ENCODE peak calls at places on chromosome 2, in seven cellular contexts. I, G, H, P, J, A and Y are unnamed samples.

GRCh38 chr2:149819356-149819957 is 231.9 kb upstream of the MMADHC start:
- DNase-seq in I (no peak), G (peak; percentile 49), H (no peak), P (no peak), J (no peak), A (no peak), Y (no peak)

GRCh38 chr2:11481789-11482472 is 16.0 kb upstream of the E2F6 start:
- DNase-seq in I (no peak), G (no peak), H (no peak), P (no peak), J (no peak), A (no peak), Y (no peak)

GRCh38 chr2:108911807-108912628 is 77.0 kb downstream of the EDAR start:
- DNase-seq in I (no peak), G (peak; percentile 18), H (no peak), P (no peak), J (no peak), A (no peak), Y (no peak)

GRCh38 chr2:69943841-69944604 is 17.4 kb downstream of the ASPRV1 start:
- DNase-seq in I (no peak), G (no peak), H (no peak), P (no peak), J (no peak), A (no peak), Y (no peak)

GRCh38 chr2:48725696-48726494 is 29.6 kb downstream of the LHCGR start:
- DNase-seq in I (no peak), G (no peak), H (no peak), P (no peak), J (no peak), A (no peak), Y (no peak)

GRCh38 chr2:80153151-80153550 is 151.4 kb downstream of the LRRTM1 start:
- DNase-seq in I (no peak), G (no peak), H (no peak), P (no peak), J (no peak), A (no peak), Y (no peak)

GRCh38 chr2:49943944-49944803 is 789.9 kb upstream of the FSHR start:
- DNase-seq in I (no peak), G (no peak), H (no peak), P (no peak), J (no peak), A (no peak), Y (no peak)

GRCh38 chr2:67917332-67918054 is 145.3 kb downstream of the C1D start:
- DNase-seq in I (no peak), G (peak; percentile 99), H (no peak), P (no peak), J (no peak), A (no peak), Y (peak; percentile 47)

GRCh38 chr2:158204741-158205165 is 103.1 kb downstream of the UPP2 start:
- DNase-seq in I (no peak), G (peak; percentile 33), H (no peak), P (no peak), J (no peak), A (no peak), Y (peak; percentile 77)

GRCh38 chr2:24749069-24749691 is 44.0 kb downstream of the PTRHD1 start:
- DNase-seq in I (no peak), G (no peak), H (no peak), P (no peak), J (no peak), A (no peak), Y (no peak)

GRCh38 chr2:137467246-137467862 is 496.9 kb upstream of the HNMT start:
- DNase-seq in I (no peak), G (peak; percentile 60), H (no peak), P (no peak), J (no peak), A (no peak), Y (peak; percentile 65)